ENCODE peak calls at places on chromosomes 4 and X, in nine cellular contexts. O is nucleus accumbens, F is cortex of kidney, S is NCI-H774, Z is NCI-H460, L is heart right ventricle, Y is T-helper 1 cell, D is upper lobe of right lung, W is WTC11. H is an unnamed sample.

GRCh38 chr4:36573441-36573840 is 292.0 kb downstream of the DTHD1 start:
- DNase-seq in O (no peak), F (no peak), S (no peak), Z (no peak), L (no peak), Y (no peak), D (no peak), W (no peak), H (no peak)

GRCh38 chrX:47637546-47638195 is 7.9 kb upstream of the CFP start:
- DNase-seq in O (peak), F (no peak), S (no peak), Z (peak), L (peak), Y (no peak), D (peak), W (peak), H (no peak)

GRCh38 chr4:183485411-183486160 is 19.3 kb upstream of the ING2 start:
- DNase-seq in O (no peak), F (no peak), S (no peak), Z (no peak), L (no peak), Y (no peak), D (no peak), W (no peak), H (no peak)

GRCh38 chr4:158796370-158797140 is 27.7 kb downstream of the FNIP2 start:
- DNase-seq in O (peak), F (no peak), S (no peak), Z (no peak), L (no peak), Y (no peak), D (peak), W (no peak), H (no peak)

GRCh38 chr4:83010522-83011318 is at the start of gene LIN54:
- DNase-seq in O (peak), F (peak), S (peak), Z (peak), L (peak), Y (peak), D (peak), W (peak), H (peak)

GRCh38 chr4:54276633-54277426 is 47.7 kb downstream of the PDGFRA start:
- DNase-seq in O (no peak), F (no peak), S (no peak), Z (no peak), L (no peak), Y (no peak), D (no peak), W (peak), H (no peak)

GRCh38 chr4:175330236-175330635 is 412.1 kb downstream of the ADAM29 start:
- DNase-seq in O (no peak), F (no peak), S (no peak), Z (no peak), L (no peak), Y (no peak), D (no peak), W (no peak), H (no peak)

GRCh38 chr4:118033148-118034060 is 882 bp upstream of the NDST3 start:
- DNase-seq in O (peak), F (no peak), S (peak), Z (peak), L (no peak), Y (no peak), D (peak), W (peak), H (peak)

GRCh38 chr4:23368081-23368697 is 521.7 kb downstream of the PPARGC1A start:
- DNase-seq in O (no peak), F (no peak), S (peak), Z (peak), L (peak), Y (no peak), D (no peak), W (peak), H (no peak)

GRCh38 chrX:7170903-7171302 is 22.9 kb upstream of the PUDP start:
- DNase-seq in O (no peak), F (no peak), S (no peak), Z (peak), L (no peak), Y (no peak), D (no peak), W (peak), H (no peak)

GRCh38 chr4:15784959-15785634 is 7.0 kb downstream of the CD38 start:
- DNase-seq in O (no peak), F (no peak), S (no peak), Z (no peak), L (no peak), Y (no peak), D (no peak), W (no peak), H (no peak)

H was measured in progenitor cell of endocrine pancreas.